ENCODE peak calls at places on chromosomes 4 and X, in ten cellular contexts. B is adrenal gland, A is suprapubic skin, C is HL-60, S is upper lobe of left lung, X is foreskin fibroblast, R is heart left ventricle, P is MM.1S, M is fibroblast of the aortic adventitia, I is dorsolateral prefrontal cortex. O is an unnamed sample.

GRCh38 chrX:38514014-38514854 is 47.1 kb upstream of the TSPAN7 start:
- DNase-seq in C (peak), I (no peak), P (no peak), M (no peak), S (no peak), A (no peak), R (no peak), X (no peak), B (no peak), O (no peak)

GRCh38 chr4:64738240-64738639 is 329.0 kb upstream of the TECRL start:
- DNase-seq in I (no peak), B (no peak), R (no peak), C (no peak), M (no peak), A (no peak), S (no peak), X (no peak), P (no peak), O (peak)

GRCh38 chr4:123020285-123020684 is 97.9 kb upstream of the NUDT6 start:
- DNase-seq in A (no peak), R (no peak), P (no peak), X (no peak), I (no peak), M (no peak), S (no peak), B (no peak), C (no peak), O (no peak)

GRCh38 chrX:115892787-115893671 is 277.5 kb upstream of the AGTR2 start:
- DNase-seq in C (peak), P (peak), A (no peak), B (peak), R (peak), X (no peak), I (peak), M (peak), S (no peak), O (peak)

GRCh38 chrX:13888284-13888683 is 71.4 kb upstream of the GPM6B start:
- DNase-seq in M (no peak), X (no peak), I (peak), R (no peak), B (no peak), P (no peak), C (no peak), S (no peak), A (no peak), O (no peak)

GRCh38 chr4:187603093-187603395 is 392.5 kb upstream of the ZFP42 start:
- DNase-seq in P (no peak), S (no peak), B (no peak), R (no peak), I (no peak), M (peak), A (no peak), X (peak), C (no peak), O (no peak)

GRCh38 chr4:65976287-65976686 is 306.0 kb upstream of the EPHA5 start:
- DNase-seq in P (no peak), C (no peak), X (no peak), B (no peak), A (no peak), S (no peak), R (no peak), M (no peak), I (no peak), O (no peak)

GRCh38 chr4:184801781-184802180 is 24.0 kb downstream of the ACSL1 start:
- DNase-seq in C (no peak), I (no peak), S (no peak), R (no peak), A (no peak), X (no peak), B (no peak), P (no peak), M (peak), O (peak)

GRCh38 chr4:137510866-137511265 is 21.4 kb downstream of the PCDH18 start:
- DNase-seq in I (no peak), R (peak), X (peak), A (no peak), S (no peak), P (no peak), M (peak), B (peak), C (no peak), O (peak)

GRCh38 chr4:123976285-123976684 is 579.7 kb downstream of the SPRY1 start:
- DNase-seq in C (no peak), M (no peak), B (no peak), R (no peak), S (no peak), A (no peak), I (no peak), P (peak), X (no peak), O (no peak)

GRCh38 chrX:46576458-46576857 is 2.9 kb downstream of the CHST7 start:
- DNase-seq in C (no peak), I (no peak), P (no peak), S (no peak), M (no peak), B (peak), R (peak), X (peak), A (no peak), O (no peak)

GRCh38 chr4:8163436-8164193 is 5.0 kb upstream of the ABLIM2 start:
- DNase-seq in X (no peak), C (no peak), P (peak), B (no peak), R (no peak), S (no peak), A (no peak), M (no peak), I (no peak), O (no peak)

GRCh38 chr4:25783943-25784342 is 78.8 kb downstream of the SEL1L3 start:
- DNase-seq in A (no peak), C (peak), I (no peak), P (no peak), B (no peak), M (no peak), S (no peak), R (no peak), X (no peak), O (no peak)

GRCh38 chrX:17976955-17977354 is 115.9 kb upstream of the RAI2 start:
- DNase-seq in M (no peak), S (no peak), C (no peak), A (no peak), I (no peak), R (no peak), X (no peak), B (no peak), P (no peak), O (no peak)

GRCh38 chr4:55355555-55355954 is 9.5 kb downstream of the SRD5A3 start:
- DNase-seq in X (no peak), M (no peak), R (no peak), C (no peak), P (no peak), A (no peak), B (no peak), S (no peak), I (no peak), O (peak)

GRCh38 chr4:55356991-55357461 is 11.0 kb downstream of the SRD5A3 start:
- DNase-seq in R (no peak), P (no peak), C (no peak), S (no peak), I (no peak), A (no peak), M (peak), B (no peak), X (peak), O (peak)

GRCh38 chr4:55358668-55359067 is 12.6 kb downstream of the SRD5A3 start:
- DNase-seq in B (peak), P (no peak), X (peak), M (peak), R (no peak), S (no peak), C (peak), A (no peak), I (no peak), O (peak)

GRCh38 chr4:55358246-55358645 is 12.2 kb downstream of the SRD5A3 start:
- DNase-seq in M (no peak), C (no peak), A (no peak), P (no peak), S (no peak), X (no peak), R (no peak), B (no peak), I (no peak), O (no peak)

GRCh38 chr4:55359397-55359916 is 13.4 kb downstream of the SRD5A3 start:
- DNase-seq in C (no peak), M (peak), I (no peak), P (no peak), A (no peak), R (peak), B (peak), S (no peak), X (no peak), O (no peak)
- H3K4me3 ChIP-seq in C (no peak), M (no peak), I (no peak), P (no peak), A (peak), R (no peak), B (no peak), S (no peak), X (peak), O (no peak)

DNA sequence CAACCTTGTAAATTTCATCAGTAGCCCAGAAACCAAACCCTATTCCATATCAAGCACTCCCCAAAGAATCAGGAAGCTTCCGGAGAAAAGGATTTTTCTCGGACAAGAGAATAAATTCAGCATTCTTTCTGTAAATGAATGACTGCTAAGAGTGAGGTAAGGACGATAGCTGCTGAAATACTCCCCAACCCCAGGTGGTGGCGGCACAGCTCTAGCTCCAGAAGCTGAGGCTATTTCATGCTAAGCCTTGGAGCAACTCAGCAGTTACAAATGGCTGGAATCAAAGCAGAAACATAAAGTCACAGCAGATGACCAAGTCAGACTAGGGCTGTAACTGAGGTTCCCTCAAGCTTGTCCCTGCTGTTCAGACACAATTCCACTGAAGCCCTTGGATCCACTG is 13.9 kb upstream of the PCDH19 start:
- DNase-seq in X (no peak), R (no peak), C (no peak), S (no peak), I (no peak), A (no peak), P (no peak), M (no peak), B (no peak), O (peak)
- TF ChIP-seq CTCF in X (no peak), R (no peak), C (no peak), S (no peak), I (no peak), A (no peak), P (no peak), M (peak), B (no peak), O (peak)

DNA sequence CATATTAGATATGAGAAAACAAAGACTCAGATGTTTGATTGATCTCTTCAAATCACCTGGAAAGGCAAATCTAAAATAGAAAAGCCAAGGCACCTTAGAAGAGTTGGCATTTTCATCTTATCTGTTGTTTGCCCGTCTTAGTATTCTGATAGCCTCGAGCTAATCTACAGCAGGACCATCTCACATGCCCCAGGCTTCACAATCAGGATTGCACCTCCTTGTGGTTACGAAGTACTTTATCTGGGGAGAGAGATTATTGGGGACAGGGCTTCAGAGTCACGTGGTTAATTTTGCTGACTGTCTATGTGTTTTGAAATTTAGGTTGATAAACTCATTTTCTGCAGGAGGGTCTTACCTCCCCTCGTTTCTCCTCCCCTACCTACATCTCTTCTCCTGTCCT is 313.1 kb upstream of the ANXA10 start:
- DNase-seq in R (no peak), A (no peak), S (no peak), P (no peak), B (no peak), C (no peak), X (no peak), M (no peak), I (no peak), O (no peak)
- H3K4me3 ChIP-seq in R (no peak), A (no peak), S (no peak), P (no peak), B (no peak), C (no peak), X (no peak), M (no peak), I (no peak), O (no peak)

GRCh38 chr4:61511716-61512488 is 311.8 kb downstream of the ADGRL3 start:
- DNase-seq in S (no peak), R (no peak), B (no peak), P (no peak), X (peak), C (no peak), I (no peak), A (no peak), M (peak), O (peak)
- TF ChIP-seq CTCF in S (no peak), R (no peak), B (no peak), P (no peak), X (no peak), C (no peak), I (no peak), A (no peak), M (no peak), O (no peak)

GRCh38 chr4:151103758-151104157 is 4.3 kb downstream of the RPS3A start:
- DNase-seq in M (no peak), R (no peak), X (no peak), C (no peak), S (no peak), I (no peak), A (no peak), P (no peak), B (no peak), O (no peak)
- H3K4me3 ChIP-seq in M (no peak), R (no peak), X (no peak), C (no peak), S (no peak), I (no peak), A (no peak), P (no peak), B (no peak), O (no peak)

GRCh38 chr4:44422912-44423311 is 25.7 kb downstream of the KCTD8 start:
- DNase-seq in B (no peak), S (no peak), M (no peak), A (no peak), P (no peak), X (no peak), R (no peak), I (no peak), C (no peak), O (no peak)

GRCh38 chr4:44421330-44421729 is 27.3 kb downstream of the KCTD8 start:
- DNase-seq in C (no peak), S (no peak), A (no peak), I (no peak), R (no peak), P (no peak), B (no peak), X (no peak), M (no peak), O (no peak)

GRCh38 chr4:44425614-44426208 is 22.9 kb downstream of the KCTD8 start:
- DNase-seq in B (no peak), R (no peak), P (no peak), X (no peak), I (peak), A (no peak), M (peak), S (no peak), C (no peak), O (peak)
- TF ChIP-seq CTCF in B (peak), R (peak), P (peak), X (no peak), I (peak), A (no peak), M (peak), S (no peak), C (no peak), O (peak)

DNA sequence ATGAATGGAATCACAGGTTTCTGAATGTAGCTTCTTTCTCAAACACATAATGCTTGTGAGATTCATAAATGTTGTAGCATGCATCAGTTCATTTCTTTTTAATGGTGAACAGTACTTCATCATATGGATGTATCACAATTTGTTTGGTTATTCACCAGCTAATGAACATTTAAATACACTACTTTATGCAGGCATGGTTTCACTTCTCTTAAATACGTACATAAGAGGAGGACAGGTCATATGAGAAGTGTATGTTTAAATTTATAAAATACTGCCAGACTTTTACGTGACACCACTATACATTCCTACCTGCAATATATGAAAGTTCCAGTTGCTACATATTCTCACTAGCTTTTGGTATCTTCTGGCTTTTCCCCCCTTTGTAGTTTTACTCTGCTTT is 65.4 kb downstream of the ANKRD17 start:
- DNase-seq in P (no peak), R (no peak), A (no peak), X (no peak), M (no peak), B (no peak), C (no peak), S (no peak), I (no peak), O (no peak)
- H3K4me3 ChIP-seq in P (no peak), R (no peak), A (no peak), X (no peak), M (no peak), B (no peak), C (no peak), S (no peak), I (no peak), O (no peak)

DNA sequence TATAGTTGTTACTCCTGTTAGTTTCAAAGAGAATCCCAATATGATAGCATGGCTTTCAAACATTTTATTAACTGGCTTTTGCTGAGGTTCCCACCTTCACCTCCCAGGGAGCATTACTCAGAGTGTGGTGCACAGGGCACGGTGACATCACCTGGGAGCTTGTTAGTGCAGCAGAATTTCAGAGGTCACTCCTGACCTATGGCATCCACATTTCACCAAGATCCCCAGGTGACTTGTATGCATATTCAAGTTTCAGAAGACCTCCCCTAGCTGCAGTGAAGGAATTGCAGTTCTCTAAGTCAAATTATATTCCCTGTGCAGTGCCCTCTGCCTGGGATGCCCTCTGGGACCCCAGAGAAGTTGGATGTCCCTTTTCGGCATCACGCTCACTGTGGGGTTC is 29.7 kb upstream of the LNX1 start:
- DNase-seq in R (no peak), C (no peak), P (no peak), X (no peak), I (no peak), S (no peak), B (no peak), A (no peak), M (no peak), O (no peak)
- TF ChIP-seq CTCF in R (no peak), C (no peak), P (no peak), X (no peak), I (no peak), S (no peak), B (no peak), A (no peak), M (peak), O (peak)

GRCh38 chr4:117412661-117413060 is 327.3 kb upstream of the TRAM1L1 start:
- DNase-seq in P (no peak), R (no peak), I (no peak), C (no peak), M (no peak), S (no peak), X (no peak), A (no peak), B (no peak), O (no peak)
- H3K4me3 ChIP-seq in P (no peak), R (no peak), I (no peak), C (no peak), M (no peak), S (no peak), X (no peak), A (no peak), B (no peak), O (no peak)

GRCh38 chr4:83490876-83491450 is 6.1 kb upstream of the ABRAXAS1 start:
- DNase-seq in S (no peak), R (no peak), P (peak), X (no peak), A (no peak), M (peak), B (no peak), I (no peak), C (peak), O (peak)
- TF ChIP-seq CTCF in S (peak), R (peak), P (peak), X (peak), A (peak), M (peak), B (peak), I (peak), C (peak), O (peak)

O was measured in epithelial cell of esophagus.